ENCODE peak calls at places on chromosomes 7 and 10, in eight cellular contexts. A is SJSA1, P is endodermal cell, T is hepatocyte, J is GM12878, X is caudate nucleus, Z is ovary, U is esophagus squamous epithelium. M is an unnamed sample.

GRCh38 chr7:17991866-17992648 is 35.6 kb downstream of the PRPS1L1 start:
- DNase-seq in A (no peak), P (peak), T (no peak), J (no peak), X (no peak), Z (no peak), U (no peak), M (no peak)

GRCh38 chr10:51786016-51786683 is 86.8 kb upstream of the CSTF2T start:
- DNase-seq in A (no peak), P (no peak), T (no peak), J (no peak), X (no peak), Z (no peak), U (no peak), M (no peak)

GRCh38 chr7:30433082-30433481 is 45.5 kb downstream of the NOD1 start:
- DNase-seq in A (no peak), P (peak), T (peak), J (no peak), X (no peak), Z (no peak), U (no peak), M (peak)

GRCh38 chr7:86790383-86790782 is 146.7 kb downstream of the GRM3 start:
- DNase-seq in A (no peak), P (no peak), T (no peak), J (no peak), X (no peak), Z (no peak), U (no peak), M (no peak)

GRCh38 chr7:90271753-90272152 is 26.8 kb downstream of the CFAP69 start:
- DNase-seq in A (no peak), P (no peak), T (no peak), J (no peak), X (no peak), Z (no peak), U (no peak), M (no peak)

GRCh38 chr7:26091933-26092332 is 60.1 kb upstream of the NFE2L3 start:
- DNase-seq in A (no peak), P (peak), T (no peak), J (no peak), X (no peak), Z (no peak), U (no peak), M (no peak)

GRCh38 chr10:78539247-78539766 is 505.6 kb downstream of the RPS24 start:
- DNase-seq in A (no peak), P (no peak), T (no peak), J (no peak), X (no peak), Z (no peak), U (no peak), M (no peak)

GRCh38 chr10:36026081-36026480 is 384.0 kb upstream of the FZD8 start:
- DNase-seq in A (no peak), P (no peak), T (no peak), J (no peak), X (no peak), Z (no peak), U (no peak), M (no peak)

GRCh38 chr10:17616403-17617030 is 657 bp downstream of the HACD1 start:
- DNase-seq in A (peak), P (peak), T (peak), J (no peak), X (peak), Z (peak), U (no peak), M (peak)

GRCh38 chr10:110634527-110635209 is 9.5 kb upstream of the RBM20 start:
- DNase-seq in A (no peak), P (no peak), T (no peak), J (no peak), X (no peak), Z (no peak), U (no peak), M (no peak)

GRCh38 chr10:112904000-112904399 is 46.0 kb upstream of the TCF7L2 start:
- DNase-seq in A (no peak), P (no peak), T (peak), J (no peak), X (no peak), Z (no peak), U (no peak), M (no peak)

GRCh38 chr7:28698744-28699291 is 259.3 kb downstream of the TRIL start:
- DNase-seq in A (no peak), P (no peak), T (no peak), J (no peak), X (no peak), Z (no peak), U (no peak), M (no peak)

GRCh38 chr10:32995751-32996150 is 37.7 kb upstream of the ITGB1 start:
- DNase-seq in A (no peak), P (peak), T (no peak), J (no peak), X (no peak), Z (no peak), U (no peak), M (no peak)
- H3K27ac ChIP-seq in A (no peak), P (no peak), T (peak), J (no peak), X (no peak), Z (no peak), U (no peak), M (no peak)

GRCh38 chr7:137080516-137081203 is 212.2 kb downstream of the CHRM2 start:
- DNase-seq in A (no peak), P (no peak), T (no peak), J (no peak), X (no peak), Z (no peak), U (no peak), M (no peak)
- H3K27ac ChIP-seq in A (no peak), P (no peak), T (no peak), J (no peak), X (no peak), Z (no peak), U (no peak), M (no peak)

GRCh38 chr7:123211545-123211944 is 11.8 kb upstream of the SLC13A1 start:
- DNase-seq in A (no peak), P (no peak), T (no peak), J (no peak), X (no peak), Z (no peak), U (no peak), M (no peak)

GRCh38 chr7:123210986-123211385 is 11.2 kb upstream of the SLC13A1 start:
- DNase-seq in A (peak), P (no peak), T (no peak), J (no peak), X (no peak), Z (no peak), U (no peak), M (no peak)

GRCh38 chr7:123208793-123209192 is 9.0 kb upstream of the SLC13A1 start:
- DNase-seq in A (no peak), P (peak), T (peak), J (no peak), X (no peak), Z (no peak), U (no peak), M (no peak)

GRCh38 chr7:123204206-123204835 is 4.6 kb upstream of the SLC13A1 start:
- DNase-seq in A (no peak), P (no peak), T (no peak), J (no peak), X (no peak), Z (no peak), U (no peak), M (no peak)

DNA sequence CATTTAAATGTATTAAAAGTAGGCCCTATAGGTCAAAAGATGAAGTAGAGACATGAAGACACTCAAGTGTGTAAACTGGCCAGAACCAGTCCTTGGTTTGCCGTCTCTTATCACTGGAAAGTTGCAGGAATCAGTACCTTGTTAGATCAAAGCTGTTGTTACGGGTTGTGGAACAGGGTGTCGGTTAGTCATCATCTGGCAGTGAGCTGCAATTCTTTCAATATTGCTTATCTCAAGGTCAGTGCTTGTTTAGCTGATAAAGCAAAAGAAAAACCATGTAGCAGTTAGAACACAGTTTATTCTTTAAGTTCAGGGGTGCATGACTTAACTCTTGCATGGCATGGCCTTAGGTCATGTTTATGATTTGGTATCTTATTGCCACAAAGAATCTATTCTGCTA is 10.0 kb upstream of the SLC13A1 start:
- DNase-seq in A (no peak), P (no peak), T (peak), J (no peak), X (no peak), Z (no peak), U (no peak), M (no peak)
- H3K27ac ChIP-seq in A (peak), P (no peak), T (peak), J (no peak), X (no peak), Z (no peak), U (no peak), M (no peak)

DNA sequence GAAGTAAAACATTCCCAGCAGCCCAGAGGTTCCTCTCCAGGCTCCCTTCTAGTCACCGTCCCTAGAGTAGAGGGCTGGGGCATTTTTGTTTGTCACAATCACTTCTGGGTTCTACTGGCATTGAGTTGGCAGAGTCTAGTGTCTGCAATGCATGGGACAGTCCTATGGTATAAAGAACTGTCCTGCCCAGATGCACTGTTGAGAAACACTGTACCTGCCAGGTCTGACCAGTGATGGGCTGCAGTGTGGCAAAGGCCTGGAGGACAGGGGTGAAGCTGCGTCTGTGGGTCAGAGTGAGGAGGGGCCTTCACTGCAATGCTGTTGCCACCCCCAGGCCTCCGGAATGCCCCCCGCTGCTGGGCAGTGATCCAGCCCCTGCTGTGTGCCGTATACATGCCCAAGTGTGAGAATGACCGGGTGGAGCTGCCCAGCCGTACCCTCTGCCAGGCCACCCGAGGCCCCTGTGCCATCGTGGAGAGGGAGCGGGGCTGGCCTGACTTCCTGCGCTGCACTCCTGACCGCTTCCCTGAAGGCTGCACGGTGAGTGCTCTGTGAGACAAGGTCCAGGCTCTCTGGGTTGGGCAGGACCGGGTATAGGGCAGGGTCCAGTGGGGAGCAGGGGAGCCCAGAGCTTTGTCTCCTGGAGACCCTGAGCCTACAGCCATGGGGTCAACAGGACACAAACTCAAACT is 14.8 kb downstream of the SMO start:
- DNase-seq in A (no peak), P (no peak), T (no peak), J (no peak), X (no peak), Z (no peak), U (no peak), M (no peak)
- H3K27ac ChIP-seq in A (no peak), P (no peak), T (no peak), J (no peak), X (no peak), Z (no peak), U (no peak), M (no peak)

DNA sequence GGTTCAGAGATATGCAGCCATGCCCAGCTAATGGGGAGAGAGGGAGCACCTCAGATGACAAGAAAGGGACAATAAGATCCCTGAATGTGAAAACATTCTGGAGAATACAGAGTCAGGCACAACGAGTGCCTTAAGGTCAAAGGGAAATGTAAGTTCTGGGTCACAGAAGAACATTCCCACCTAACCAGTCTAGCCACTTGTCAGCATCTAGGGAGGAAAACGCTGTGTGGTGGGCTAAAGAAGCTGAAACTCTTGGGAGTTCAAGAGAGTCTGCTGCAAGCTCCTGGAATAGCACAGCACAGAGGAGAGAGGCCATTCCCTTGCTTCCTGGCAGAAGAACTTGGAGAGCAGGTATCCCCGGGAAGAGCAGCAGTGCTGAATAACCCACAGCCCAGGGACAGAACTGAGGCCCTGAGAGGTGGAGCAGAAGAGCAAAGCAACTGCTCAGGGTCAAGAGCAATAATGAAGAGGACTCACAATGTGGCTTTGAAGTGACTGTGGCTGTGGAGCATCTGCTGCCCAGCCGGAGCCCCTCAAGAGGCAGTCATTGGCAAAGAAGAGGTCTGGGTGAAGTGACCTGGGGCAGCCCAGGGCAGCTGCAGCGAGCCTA is 182.3 kb downstream of the NPSR1 start:
- DNase-seq in A (no peak), P (no peak), T (no peak), J (no peak), X (no peak), Z (no peak), U (no peak), M (no peak)
- H3K27ac ChIP-seq in A (no peak), P (no peak), T (no peak), J (no peak), X (no peak), Z (no peak), U (no peak), M (no peak)

DNA sequence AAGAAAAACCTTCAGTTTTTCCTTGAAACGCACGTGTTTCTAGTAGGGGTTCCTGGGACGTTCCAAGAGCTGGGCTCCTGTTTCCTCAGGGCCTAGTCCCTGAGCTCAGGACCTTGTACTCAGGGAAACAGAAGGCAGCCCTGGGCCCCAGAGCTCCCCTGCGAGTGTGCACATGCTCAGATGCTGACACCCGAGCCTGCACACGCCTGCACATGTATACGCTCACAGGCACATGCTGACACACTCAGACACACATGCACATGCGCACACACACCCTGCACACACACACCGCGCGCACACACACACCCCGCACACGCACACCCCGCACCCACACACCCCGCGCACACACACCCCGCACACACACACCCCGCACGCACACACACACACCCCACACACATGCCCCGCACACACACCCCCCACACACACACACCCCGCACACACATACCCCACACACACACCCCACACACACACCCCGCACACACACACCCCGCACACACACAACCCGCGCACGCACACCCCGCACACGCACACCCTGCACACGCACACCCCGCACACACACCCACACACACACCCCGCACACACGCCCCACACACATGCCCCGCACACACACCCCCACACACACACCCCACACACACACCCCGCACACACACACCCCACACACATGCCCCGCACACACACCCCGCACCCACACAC is 52.2 kb downstream of the CALML3 start:
- DNase-seq in A (no peak), P (no peak), T (no peak), J (no peak), X (no peak), Z (no peak), U (no peak), M (peak)
- H3K27ac ChIP-seq in A (no peak), P (no peak), T (peak), J (no peak), X (no peak), Z (no peak), U (no peak), M (no peak)